ENCODE peak calls at places on chromosomes 2 and 18, in seven cellular contexts. One of them, this sample, is unnamed. For H3K36me3, the result is how much of the 10 kb centered on the place peaks cover.

GRCh38 chr2:122736279-122736678 is 980.8 kb downstream of the TSN start:
- DNase-seq in Karpas-422: no peak
- DNase-seq in Panc1: no peak
- DNase-seq in psoas muscle: no peak
- DNase-seq in Peyer's patch: no peak
- DNase-seq in heart left ventricle: no peak
- DNase-seq in neuronal stem cell: no peak
- DNase-seq in this sample: no peak

GRCh38 chr2:1730047-1730937 is 14.0 kb downstream of the PXDN start:
- DNase-seq in Karpas-422: no peak
- DNase-seq in Panc1: no peak
- DNase-seq in psoas muscle: peak
- DNase-seq in Peyer's patch: peak
- DNase-seq in heart left ventricle: no peak
- DNase-seq in neuronal stem cell: no peak
- DNase-seq in this sample: no peak

GRCh38 chr18:9669016-9669415 is 39.1 kb upstream of the RAB31 start:
- DNase-seq in Karpas-422: peak
- DNase-seq in Panc1: no peak
- DNase-seq in psoas muscle: no peak
- DNase-seq in Peyer's patch: no peak
- DNase-seq in heart left ventricle: no peak
- DNase-seq in neuronal stem cell: no peak
- DNase-seq in this sample: no peak

GRCh38 chr2:196259507-196260481 is 88.4 kb upstream of the STK17B start:
- DNase-seq in Karpas-422: no peak
- DNase-seq in Panc1: no peak
- DNase-seq in psoas muscle: no peak
- DNase-seq in Peyer's patch: peak
- DNase-seq in heart left ventricle: no peak
- DNase-seq in neuronal stem cell: no peak
- DNase-seq in this sample: peak

GRCh38 chr18:40159141-40160017 is 1795.7 kb upstream of the PIK3C3 start:
- DNase-seq in Karpas-422: peak
- DNase-seq in Panc1: no peak
- DNase-seq in psoas muscle: no peak
- DNase-seq in Peyer's patch: no peak
- DNase-seq in heart left ventricle: no peak
- DNase-seq in neuronal stem cell: peak
- DNase-seq in this sample: no peak

GRCh38 chr2:27723372-27724144 is 48.0 kb upstream of the MRPL33 start:
- DNase-seq in Karpas-422: peak
- DNase-seq in Panc1: no peak
- DNase-seq in psoas muscle: peak
- DNase-seq in Peyer's patch: peak
- DNase-seq in heart left ventricle: peak
- DNase-seq in neuronal stem cell: peak
- DNase-seq in this sample: peak

GRCh38 chr2:37993135-37993534 is 68.0 kb downstream of the RMDN2 start:
- DNase-seq in Karpas-422: no peak
- DNase-seq in Panc1: no peak
- DNase-seq in psoas muscle: no peak
- DNase-seq in Peyer's patch: no peak
- DNase-seq in heart left ventricle: no peak
- DNase-seq in neuronal stem cell: no peak
- DNase-seq in this sample: no peak

GRCh38 chr2:9284521-9285297 is 78.1 kb downstream of the ASAP2 start:
- DNase-seq in Karpas-422: no peak
- DNase-seq in Panc1: no peak
- DNase-seq in psoas muscle: no peak
- DNase-seq in Peyer's patch: no peak
- DNase-seq in heart left ventricle: no peak
- DNase-seq in neuronal stem cell: no peak
- DNase-seq in this sample: no peak

GRCh38 chr18:3498705-3499451 is 48.9 kb downstream of the TGIF1 start:
- DNase-seq in Karpas-422: no peak
- DNase-seq in Panc1: no peak
- DNase-seq in psoas muscle: peak
- DNase-seq in Peyer's patch: peak
- DNase-seq in heart left ventricle: peak
- DNase-seq in neuronal stem cell: peak
- DNase-seq in this sample: peak

GRCh38 chr2:67726416-67726815 is 329.3 kb downstream of the ETAA1 start:
- DNase-seq in Karpas-422: no peak
- DNase-seq in Panc1: no peak
- DNase-seq in psoas muscle: no peak
- DNase-seq in Peyer's patch: no peak
- DNase-seq in heart left ventricle: no peak
- DNase-seq in neuronal stem cell: no peak
- DNase-seq in this sample: no peak

GRCh38 chr2:54332386-54332785 is 76.4 kb upstream of the TSPYL6 start:
- DNase-seq in Karpas-422: no peak
- DNase-seq in Panc1: no peak
- DNase-seq in psoas muscle: no peak
- DNase-seq in Peyer's patch: no peak
- DNase-seq in heart left ventricle: no peak
- DNase-seq in neuronal stem cell: no peak
- DNase-seq in this sample: no peak

GRCh38 chr2:230919681-230920080 is 5.4 kb downstream of the GPR55 start:
- DNase-seq in Karpas-422: no peak
- DNase-seq in Panc1: no peak
- DNase-seq in psoas muscle: no peak
- DNase-seq in Peyer's patch: no peak
- DNase-seq in heart left ventricle: no peak
- DNase-seq in neuronal stem cell: no peak
- DNase-seq in this sample: no peak

GRCh38 chr2:232767866-232768265 is 8.5 kb downstream of the KCNJ13 start:
- DNase-seq in Karpas-422: no peak
- DNase-seq in Panc1: no peak
- DNase-seq in psoas muscle: no peak
- DNase-seq in Peyer's patch: no peak
- DNase-seq in heart left ventricle: no peak
- DNase-seq in neuronal stem cell: no peak
- DNase-seq in this sample: no peak
- H3K36me3 ChIP-seq in Karpas-422: under half
- H3K36me3 ChIP-seq in Panc1: under half
- H3K36me3 ChIP-seq in psoas muscle: under half
- H3K36me3 ChIP-seq in Peyer's patch: under half
- H3K36me3 ChIP-seq in heart left ventricle: half or more
- H3K36me3 ChIP-seq in neuronal stem cell: half or more
- H3K36me3 ChIP-seq in this sample: under half

DNA sequence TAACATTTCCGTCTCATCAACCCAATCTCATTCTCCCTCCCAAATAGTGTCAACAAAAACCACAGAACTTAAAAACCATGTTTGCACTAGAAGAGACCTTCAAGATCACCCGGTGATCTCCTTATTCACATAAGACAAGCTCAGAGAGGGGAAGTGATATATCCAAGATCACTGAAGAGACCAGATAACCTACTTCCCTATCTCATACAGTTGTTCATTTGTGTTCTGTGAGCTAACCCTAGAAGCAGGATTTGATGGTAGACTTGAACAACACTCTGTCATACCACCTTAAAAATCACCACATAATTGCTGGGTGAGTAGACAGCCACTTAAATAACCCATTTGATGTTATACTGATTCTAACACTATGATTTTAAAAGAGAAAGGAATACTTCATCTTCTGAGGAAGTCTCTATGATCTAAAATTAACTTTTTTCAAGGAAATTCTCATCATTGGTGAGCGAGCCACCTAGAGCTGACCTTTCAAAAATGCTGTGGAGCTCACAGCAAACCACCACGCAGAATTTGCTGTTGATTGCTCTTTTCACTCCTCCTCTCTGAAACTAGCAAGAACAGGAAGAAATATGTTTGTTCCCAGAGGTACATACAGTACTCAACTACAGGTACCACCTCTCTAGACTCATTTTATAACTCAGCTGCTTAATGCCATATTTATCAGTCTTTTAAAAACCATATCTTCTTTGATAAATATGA is 15.1 kb downstream of the AAK1 start:
- DNase-seq in Karpas-422: no peak
- DNase-seq in Panc1: no peak
- DNase-seq in psoas muscle: no peak
- DNase-seq in Peyer's patch: no peak
- DNase-seq in heart left ventricle: no peak
- DNase-seq in neuronal stem cell: no peak
- DNase-seq in this sample: no peak
- H3K4me3 ChIP-seq in Karpas-422: no peak
- H3K4me3 ChIP-seq in Panc1: no peak
- H3K4me3 ChIP-seq in psoas muscle: no peak
- H3K4me3 ChIP-seq in Peyer's patch: no peak
- H3K4me3 ChIP-seq in heart left ventricle: no peak
- H3K4me3 ChIP-seq in neuronal stem cell: no peak
- H3K4me3 ChIP-seq in this sample: no peak

GRCh38 chr2:201345636-201346213 is 11.4 kb downstream of the FLACC1 start:
- DNase-seq in Karpas-422: no peak
- DNase-seq in Panc1: no peak
- DNase-seq in psoas muscle: no peak
- DNase-seq in Peyer's patch: no peak
- DNase-seq in heart left ventricle: no peak
- DNase-seq in neuronal stem cell: no peak
- DNase-seq in this sample: no peak

GRCh38 chr2:201349601-201350000 is 7.5 kb downstream of the FLACC1 start:
- DNase-seq in Karpas-422: no peak
- DNase-seq in Panc1: no peak
- DNase-seq in psoas muscle: no peak
- DNase-seq in Peyer's patch: no peak
- DNase-seq in heart left ventricle: no peak
- DNase-seq in neuronal stem cell: no peak
- DNase-seq in this sample: no peak

GRCh38 chr2:201347154-201347553 is 10.0 kb downstream of the FLACC1 start:
- DNase-seq in Karpas-422: no peak
- DNase-seq in Panc1: no peak
- DNase-seq in psoas muscle: no peak
- DNase-seq in Peyer's patch: no peak
- DNase-seq in heart left ventricle: no peak
- DNase-seq in neuronal stem cell: no peak
- DNase-seq in this sample: no peak

GRCh38 chr2:201350879-201351278 is 6.3 kb downstream of the FLACC1 start:
- DNase-seq in Karpas-422: no peak
- DNase-seq in Panc1: no peak
- DNase-seq in psoas muscle: no peak
- DNase-seq in Peyer's patch: no peak
- DNase-seq in heart left ventricle: no peak
- DNase-seq in neuronal stem cell: no peak
- DNase-seq in this sample: no peak

DNA sequence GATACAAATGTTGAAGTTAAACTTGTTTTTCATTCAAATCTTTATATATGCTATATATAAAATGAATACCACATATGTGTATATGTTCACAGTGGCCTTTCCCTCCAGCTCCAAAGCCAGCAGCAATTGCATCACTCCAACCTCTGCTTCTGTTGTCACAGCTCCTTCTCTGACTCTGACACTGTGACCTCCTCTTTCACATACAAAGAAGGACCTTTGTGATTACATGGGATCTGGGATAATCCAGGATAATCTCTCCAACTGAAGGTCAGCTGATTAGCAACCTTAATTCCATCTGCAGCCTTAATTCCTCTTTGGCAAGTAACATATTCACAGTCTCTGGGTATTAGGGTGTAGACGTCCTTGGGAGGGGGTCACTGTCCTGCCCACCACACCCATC is 8.4 kb downstream of the FLACC1 start:
- DNase-seq in Karpas-422: no peak
- DNase-seq in Panc1: no peak
- DNase-seq in psoas muscle: no peak
- DNase-seq in Peyer's patch: no peak
- DNase-seq in heart left ventricle: no peak
- DNase-seq in neuronal stem cell: no peak
- DNase-seq in this sample: no peak
- H3K36me3 ChIP-seq in Karpas-422: under half
- H3K36me3 ChIP-seq in Panc1: under half
- H3K36me3 ChIP-seq in psoas muscle: under half
- H3K36me3 ChIP-seq in Peyer's patch: under half
- H3K36me3 ChIP-seq in heart left ventricle: half or more
- H3K36me3 ChIP-seq in neuronal stem cell: under half
- H3K36me3 ChIP-seq in this sample: under half

GRCh38 chr2:106129592-106129991 is 64.5 kb downstream of the UXS1 start:
- DNase-seq in Karpas-422: no peak
- DNase-seq in Panc1: no peak
- DNase-seq in psoas muscle: no peak
- DNase-seq in Peyer's patch: no peak
- DNase-seq in heart left ventricle: no peak
- DNase-seq in neuronal stem cell: no peak
- DNase-seq in this sample: no peak

GRCh38 chr2:106129150-106129549 is 65.0 kb downstream of the UXS1 start:
- DNase-seq in Karpas-422: no peak
- DNase-seq in Panc1: no peak
- DNase-seq in psoas muscle: no peak
- DNase-seq in Peyer's patch: no peak
- DNase-seq in heart left ventricle: no peak
- DNase-seq in neuronal stem cell: no peak
- DNase-seq in this sample: no peak

GRCh38 chr2:106127776-106128268 is 66.3 kb downstream of the UXS1 start:
- DNase-seq in Karpas-422: no peak
- DNase-seq in Panc1: no peak
- DNase-seq in psoas muscle: no peak
- DNase-seq in Peyer's patch: no peak
- DNase-seq in heart left ventricle: no peak
- DNase-seq in neuronal stem cell: no peak
- DNase-seq in this sample: no peak

GRCh38 chr2:106127282-106127771 is 66.8 kb downstream of the UXS1 start:
- DNase-seq in Karpas-422: no peak
- DNase-seq in Panc1: no peak
- DNase-seq in psoas muscle: no peak
- DNase-seq in Peyer's patch: no peak
- DNase-seq in heart left ventricle: no peak
- DNase-seq in neuronal stem cell: no peak
- DNase-seq in this sample: no peak

GRCh38 chr2:106130251-106130998 is 63.7 kb downstream of the UXS1 start:
- DNase-seq in Karpas-422: peak
- DNase-seq in Panc1: no peak
- DNase-seq in psoas muscle: no peak
- DNase-seq in Peyer's patch: no peak
- DNase-seq in heart left ventricle: no peak
- DNase-seq in neuronal stem cell: no peak
- DNase-seq in this sample: no peak
- H3K4me3 ChIP-seq in Karpas-422: peak
- H3K4me3 ChIP-seq in Panc1: peak
- H3K4me3 ChIP-seq in psoas muscle: no peak
- H3K4me3 ChIP-seq in Peyer's patch: peak
- H3K4me3 ChIP-seq in heart left ventricle: peak
- H3K4me3 ChIP-seq in neuronal stem cell: no peak
- H3K4me3 ChIP-seq in this sample: no peak

GRCh38 chr2:217834744-217835513 is 167.9 kb downstream of the TNS1 start:
- DNase-seq in Karpas-422: no peak
- DNase-seq in Panc1: no peak
- DNase-seq in psoas muscle: no peak
- DNase-seq in Peyer's patch: no peak
- DNase-seq in heart left ventricle: peak
- DNase-seq in neuronal stem cell: no peak
- DNase-seq in this sample: no peak
- H3K36me3 ChIP-seq in Karpas-422: under half
- H3K36me3 ChIP-seq in Panc1: under half
- H3K36me3 ChIP-seq in psoas muscle: under half
- H3K36me3 ChIP-seq in Peyer's patch: under half
- H3K36me3 ChIP-seq in heart left ventricle: half or more
- H3K36me3 ChIP-seq in neuronal stem cell: under half
- H3K36me3 ChIP-seq in this sample: under half

GRCh38 chr18:78982186-78982585 is 2.6 kb downstream of the SALL3 start:
- DNase-seq in Karpas-422: no peak
- DNase-seq in Panc1: no peak
- DNase-seq in psoas muscle: no peak
- DNase-seq in Peyer's patch: no peak
- DNase-seq in heart left ventricle: no peak
- DNase-seq in neuronal stem cell: no peak
- DNase-seq in this sample: no peak
- H3K4me3 ChIP-seq in Karpas-422: no peak
- H3K4me3 ChIP-seq in Panc1: no peak
- H3K4me3 ChIP-seq in psoas muscle: no peak
- H3K4me3 ChIP-seq in Peyer's patch: no peak
- H3K4me3 ChIP-seq in heart left ventricle: no peak
- H3K4me3 ChIP-seq in neuronal stem cell: no peak
- H3K4me3 ChIP-seq in this sample: no peak